ENCODE peak calls at places on chromosomes 7 and 10, in ten cellular contexts. U is cardiac fibroblast; V is NCI-H1105; W is NCI-H2081 treated with DMSO at 0.1 percent for 48 hours; J is fibroblast of the aortic adventitia; E is HFFc6; A is activated effector memory CD4-positive, alpha-beta T cell treated with anti-CD3 and anti-CD28 coated beads, Interleukin-2, amount 50 U/mL, for 16 hours; T is KBM-7; X is amygdala; G is stimulated activated CD4-positive, alpha-beta T cell treated with anti-CD3 and anti-CD28 coated beads, Interleukin-15, amount 100 ng/mL, for 24 hours. F is an unnamed sample.

GRCh38 chr7:153320728-153321127 is 561.2 kb downstream of the ACTR3B start:
- DNase-seq in U (no peak), V (no peak), W (no peak), J (no peak), E (no peak), A (no peak), T (no peak), X (no peak), G (no peak), F (no peak)

GRCh38 chr7:15567036-15567435 is 5.2 kb upstream of the AGMO start:
- DNase-seq in U (no peak), V (no peak), W (no peak), J (no peak), E (no peak), A (no peak), T (no peak), X (no peak), G (no peak), F (no peak)

GRCh38 chr10:122331615-122332446 is 42.7 kb upstream of the PLEKHA1 start:
- DNase-seq in U (no peak), V (no peak), W (no peak), J (no peak), E (no peak), A (no peak), T (no peak), X (peak; percentile 25), G (no peak), F (no peak)

GRCh38 chr10:97117372-97117771 is 68.4 kb downstream of the SLIT1 start:
- DNase-seq in U (no peak), V (no peak), W (no peak), J (peak; percentile 11), E (no peak), A (no peak), T (peak; percentile 16), X (no peak), G (no peak), F (peak; percentile 28)

GRCh38 chr10:36373424-36374096 is 731.5 kb upstream of the FZD8 start:
- DNase-seq in U (no peak), V (no peak), W (no peak), J (no peak), E (no peak), A (no peak), T (no peak), X (no peak), G (no peak), F (no peak)

GRCh38 chr7:127290801-127291361 is 38.1 kb upstream of the GRM8 start:
- DNase-seq in U (peak; percentile 6), V (no peak), W (no peak), J (peak; percentile 8), E (no peak), A (no peak), T (no peak), X (no peak), G (no peak), F (no peak)

GRCh38 chr7:47290466-47290865 is 291.4 kb downstream of the TNS3 start:
- DNase-seq in U (no peak), V (no peak), W (no peak), J (no peak), E (no peak), A (no peak), T (no peak), X (no peak), G (no peak), F (no peak)

GRCh38 chr10:82742478-82742877 is 867.5 kb downstream of the NRG3 start:
- DNase-seq in U (peak; percentile 18), V (no peak), W (no peak), J (peak; percentile 20), E (peak; percentile 77), A (no peak), T (no peak), X (no peak), G (no peak), F (peak; percentile 56)

GRCh38 chr10:96043895-96044580 is 655 bp downstream of the CCNJ start:
- DNase-seq in U (peak; percentile 38), V (peak; percentile 6), W (no peak), J (peak; percentile 31), E (peak; percentile 30), A (peak; percentile 80), T (peak; percentile 77), X (peak; percentile 57), G (peak; percentile 63), F (peak; percentile 85)

GRCh38 chr10:110445871-110446270 is 51.8 kb upstream of the DUSP5 start:
- DNase-seq in U (no peak), V (no peak), W (no peak), J (no peak), E (no peak), A (peak; percentile 30), T (no peak), X (no peak), G (no peak), F (no peak)

GRCh38 chr7:90717286-90718060 is 121.4 kb downstream of the CDK14 start:
- DNase-seq in U (peak; percentile 69), V (no peak), W (peak; percentile 12), J (peak; percentile 23), E (peak; percentile 40), A (no peak), T (no peak), X (no peak), G (no peak), F (no peak)

GRCh38 chr10:101006593-101007098 is 7.0 kb downstream of the LZTS2 start:
- DNase-seq in U (no peak), V (no peak), W (no peak), J (no peak), E (no peak), A (no peak), T (no peak), X (no peak), G (no peak), F (no peak)

GRCh38 chr10:51397695-51398094 is 301.7 kb downstream of the CSTF2T start:
- DNase-seq in U (peak; percentile 76), V (no peak), W (peak; percentile 33), J (peak; percentile 80), E (peak; percentile 74), A (no peak), T (no peak), X (no peak), G (no peak), F (no peak)

GRCh38 chr10:27779462-27779861 is 33.8 kb upstream of the MKX start:
- DNase-seq in U (no peak), V (no peak), W (no peak), J (no peak), E (no peak), A (no peak), T (no peak), X (no peak), G (no peak), F (no peak)

GRCh38 chr10:5478694-5479305 is 20.6 kb downstream of the CALML5 start:
- DNase-seq in U (no peak), V (no peak), W (no peak), J (no peak), E (no peak), A (peak; percentile 45), T (no peak), X (no peak), G (no peak), F (no peak)

GRCh38 chr10:44860811-44861751 is 50.1 kb upstream of the TMEM72 start:
- DNase-seq in U (peak; percentile 76), V (no peak), W (no peak), J (peak; percentile 98), E (peak; percentile 96), A (no peak), T (no peak), X (no peak), G (no peak), F (no peak)

GRCh38 chr7:81944103-81944502 is 174.3 kb upstream of the HGF start:
- DNase-seq in U (peak; percentile 71), V (no peak), W (no peak), J (peak; percentile 28), E (no peak), A (no peak), T (no peak), X (no peak), G (no peak), F (no peak)

GRCh38 chr7:137282043-137282442 is 61.5 kb downstream of the PTN start:
- DNase-seq in U (no peak), V (no peak), W (no peak), J (no peak), E (no peak), A (no peak), T (no peak), X (no peak), G (no peak), F (no peak)

GRCh38 chr10:26486985-26487850 is 49.1 kb downstream of the APBB1IP start:
- DNase-seq in U (peak; percentile 84), V (no peak), W (no peak), J (peak; percentile 99), E (peak; percentile 94), A (peak; percentile 85), T (no peak), X (no peak), G (peak; percentile 79), F (peak; percentile 11)

GRCh38 chr7:112202819-112203218 is 3.4 kb downstream of the DOCK4 start:
- DNase-seq in U (peak; percentile 30), V (peak; percentile 20), W (peak; percentile 34), J (peak; percentile 13), E (no peak), A (no peak), T (peak; percentile 22), X (no peak), G (peak; percentile 19), F (peak; percentile 36)

GRCh38 chr10:7529638-7530037 is 118.8 kb upstream of the SFMBT2 start:
- DNase-seq in U (peak; percentile 27), V (no peak), W (no peak), J (no peak), E (no peak), A (no peak), T (no peak), X (no peak), G (no peak), F (peak; percentile 12)

GRCh38 chr10:3919676-3920308 is 134.8 kb upstream of the KLF6 start:
- DNase-seq in U (no peak), V (no peak), W (no peak), J (no peak), E (no peak), A (no peak), T (no peak), X (no peak), G (no peak), F (no peak)

GRCh38 chr10:110416776-110417732 is 80.7 kb upstream of the DUSP5 start:
- DNase-seq in U (no peak), V (no peak), W (no peak), J (no peak), E (no peak), A (no peak), T (no peak), X (no peak), G (no peak), F (no peak)

GRCh38 chr7:82284936-82285519 is 158.5 kb downstream of the CACNA2D1 start:
- DNase-seq in U (no peak), V (no peak), W (no peak), J (no peak), E (no peak), A (no peak), T (no peak), X (no peak), G (no peak), F (no peak)

GRCh38 chr10:102449321-102450123 is 1.8 kb downstream of the C10orf95 start:
- DNase-seq in U (peak; percentile 80), V (peak; percentile 76), W (peak; percentile 1), J (peak; percentile 37), E (peak; percentile 24), A (peak; percentile 94), T (peak; percentile 82), X (peak; percentile 60), G (peak; percentile 93), F (peak; percentile 83)

GRCh38 chr7:144384555-144385245 is 18.8 kb downstream of the NOBOX start:
- DNase-seq in U (peak; percentile 43), V (no peak), W (no peak), J (no peak), E (no peak), A (peak; percentile 78), T (no peak), X (no peak), G (peak; percentile 73), F (no peak)

GRCh38 chr7:26656735-26657134 is 207.7 kb downstream of the SKAP2 start:
- DNase-seq in U (no peak), V (no peak), W (no peak), J (no peak), E (no peak), A (no peak), T (no peak), X (no peak), G (no peak), F (no peak)

GRCh38 chr10:32865170-32865569 is 92.9 kb downstream of the ITGB1 start:
- DNase-seq in U (no peak), V (no peak), W (no peak), J (no peak), E (no peak), A (no peak), T (no peak), X (no peak), G (no peak), F (no peak)